ENCODE peak calls at places on chromosomes 12 and 14, in five cellular contexts. F is immature natural killer cell; Q is activated CD4-positive, alpha-beta T cell treated with anti-CD3 and anti-CD28 coated beads, Interleukin-2, amount 10 ng/mL, durations not matched to agents 7 days and 5 days; R is iPS DF 19.7; K is NCI-H69. A is an unnamed sample.

GRCh38 chr14:51293149-51293925 is 53.3 kb downstream of the TMX1 start:
- DNase-seq in F (no peak), Q (no peak), R (no peak), K (no peak), A (no peak)

GRCh38 chr12:53483979-53484377 is 15.3 kb downstream of the MAP3K12 start:
- DNase-seq in F (no peak), Q (no peak), R (no peak), K (no peak), A (no peak)

GRCh38 chr12:91272456-91273063 is 89.9 kb upstream of the DCN start:
- DNase-seq in F (no peak), Q (no peak), R (peak), K (peak), A (peak)

GRCh38 chr12:49892084-49892731 is 11.5 kb downstream of the FAIM2 start:
- DNase-seq in F (no peak), Q (no peak), R (no peak), K (no peak), A (peak)

GRCh38 chr12:5000658-5001390 is 42.9 kb upstream of the KCNA5 start:
- DNase-seq in F (no peak), Q (no peak), R (no peak), K (peak), A (peak)

GRCh38 chr12:50187084-50187900 is 20.1 kb upstream of the CERS5 start:
- DNase-seq in F (no peak), Q (no peak), R (no peak), K (no peak), A (no peak)

GRCh38 chr12:30515351-30515750 is 180.3 kb downstream of the IPO8 start:
- DNase-seq in F (no peak), Q (no peak), R (no peak), K (peak), A (peak)

GRCh38 chr14:52801014-52801708 is 9.8 kb upstream of the GNPNAT1 start:
- DNase-seq in F (no peak), Q (no peak), R (no peak), K (no peak), A (peak)

GRCh38 chr12:111757361-111758119 is 9.2 kb upstream of the ALDH2 start:
- DNase-seq in F (no peak), Q (peak), R (no peak), K (no peak), A (no peak)

GRCh38 chr14:55328317-55328716 is 57.1 kb downstream of the FBXO34 start:
- DNase-seq in F (no peak), Q (no peak), R (no peak), K (peak), A (no peak)

GRCh38 chr12:31353730-31354708 is 28.1 kb upstream of the SINHCAF start:
- DNase-seq in F (no peak), Q (no peak), R (no peak), K (peak), A (peak)

GRCh38 chr12:111672822-111673381 is 12.9 kb downstream of the BRAP start:
- DNase-seq in F (no peak), Q (no peak), R (no peak), K (no peak), A (no peak)

GRCh38 chr12:57118711-57119271 is 7.6 kb upstream of the STAT6 start:
- DNase-seq in F (no peak), Q (no peak), R (no peak), K (no peak), A (no peak)

GRCh38 chr12:28191018-28191595 is 851 bp downstream of the CCDC91 start:
- DNase-seq in F (peak), Q (peak), R (no peak), K (no peak), A (no peak)

GRCh38 chr12:95881331-95881955 is 22.7 kb downstream of the SNRPF start:
- DNase-seq in F (no peak), Q (no peak), R (no peak), K (peak), A (no peak)

GRCh38 chr14:23344481-23344880 is 8.2 kb downstream of the SLC22A17 start:
- DNase-seq in F (no peak), Q (no peak), R (no peak), K (no peak), A (no peak)

GRCh38 chr12:6266431-6267006 is 44.0 kb upstream of the PLEKHG6 start:
- DNase-seq in F (no peak), Q (no peak), R (no peak), K (no peak), A (peak)

GRCh38 chr14:80003138-80003537 is 208.2 kb downstream of the DIO2 start:
- DNase-seq in F (no peak), Q (no peak), R (no peak), K (peak), A (no peak)

A was measured in left kidney.